ENCODE peak calls at places on chromosome 1, in ten cellular contexts. P is glutamatergic neuron, G is HFF-Myc, V is nephron progenitor cell, D is WERI-Rb-1, E is pancreas, Y is heart right ventricle, M is HFFc6, C is left lung, W is brain microvascular endothelial cell. U is an unnamed sample.
A peak's percentile ranks its signal among the peaks of the same experiment; 100 is the strongest.

GRCh38 chr1:66300986-66301451 is 232.9 kb upstream of the SGIP1 start:
- DNase-seq in Y (no peak), C (no peak), V (no peak), W (peak; percentile 36), E (no peak), M (no peak), G (no peak), P (no peak), D (no peak), U (no peak)

GRCh38 chr1:2112280-2112701 is 62.1 kb downstream of the PRKCZ start:
- DNase-seq in Y (peak; percentile 8), C (no peak), V (no peak), M (no peak), E (no peak), P (no peak), D (no peak), W (no peak), G (no peak), U (no peak)

GRCh38 chr1:235296729-235297128 is 31.2 kb downstream of the ARID4B start:
- DNase-seq in D (no peak), Y (no peak), C (no peak), M (no peak), P (no peak), V (no peak), G (no peak), W (no peak), E (no peak), U (no peak)

GRCh38 chr1:154867841-154868610 is 2.1 kb downstream of the KCNN3 start:
- DNase-seq in Y (no peak), C (no peak), G (no peak), P (no peak), E (no peak), M (no peak), W (no peak), V (no peak), D (peak; percentile 62), U (no peak)

GRCh38 chr1:54489627-54490240 is 58.3 kb upstream of the ACOT11 start:
- DNase-seq in M (no peak), W (no peak), D (no peak), C (no peak), E (no peak), Y (no peak), V (no peak), G (no peak), P (no peak), U (no peak)

GRCh38 chr1:112439592-112439991 is 43.6 kb downstream of the CTTNBP2NL start:
- DNase-seq in W (no peak), D (no peak), G (no peak), V (no peak), Y (no peak), M (no peak), C (no peak), P (no peak), E (no peak), U (no peak)

GRCh38 chr1:101298663-101299062 is 61.8 kb downstream of the S1PR1 start:
- DNase-seq in D (no peak), W (no peak), P (no peak), G (no peak), E (no peak), Y (no peak), M (no peak), C (no peak), V (no peak), U (no peak)

GRCh38 chr1:160855181-160855981 is 7.3 kb downstream of the CD244 start:
- DNase-seq in Y (no peak), C (no peak), V (no peak), E (no peak), W (no peak), P (no peak), M (no peak), G (no peak), D (no peak), U (no peak)

GRCh38 chr1:201354901-201355295 is 22.6 kb downstream of the TNNT2 start:
- DNase-seq in M (no peak), V (no peak), E (no peak), C (no peak), W (no peak), D (no peak), G (no peak), Y (no peak), P (peak; percentile 8), U (no peak)

GRCh38 chr1:53062731-53063591 is 948 bp downstream of the PODN start:
- DNase-seq in Y (peak; percentile 26), P (peak; percentile 34), W (no peak), M (no peak), E (no peak), D (no peak), V (peak; percentile 42), C (no peak), G (no peak), U (peak; percentile 62)

GRCh38 chr1:178739285-178740045 is 14.4 kb downstream of the RALGPS2 start:
- DNase-seq in P (no peak), W (no peak), C (no peak), D (no peak), E (no peak), M (peak; percentile 22), Y (no peak), V (no peak), G (peak; percentile 45), U (no peak)

GRCh38 chr1:153546371-153546770 is 765 bp upstream of the S100A4 start:
- DNase-seq in C (no peak), E (no peak), V (no peak), M (no peak), Y (no peak), G (no peak), D (no peak), P (no peak), W (no peak), U (no peak)

DNA sequence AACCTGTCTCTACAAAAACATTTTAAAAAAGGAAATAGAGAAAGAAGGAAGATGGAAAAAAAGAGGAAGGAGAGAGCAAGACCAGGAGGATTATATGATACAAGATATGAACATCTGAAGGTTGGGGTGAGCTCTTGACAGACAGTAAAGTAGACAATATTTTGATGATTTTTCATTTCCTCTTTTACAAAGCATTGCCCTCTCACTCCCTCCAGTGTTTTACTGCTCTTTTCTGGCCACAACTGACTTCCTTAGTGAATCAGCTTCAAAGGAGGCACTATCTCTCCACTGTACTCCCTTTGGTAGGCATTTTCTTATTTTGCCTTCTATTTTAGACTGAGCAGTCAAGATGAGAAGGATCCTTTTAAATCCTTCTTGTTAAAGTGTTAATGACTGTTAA is 296.7 kb downstream of the KCTD3 start:
- DNase-seq in M (no peak), C (no peak), G (no peak), P (no peak), E (no peak), V (no peak), W (no peak), D (no peak), Y (no peak), U (no peak)
- TF ChIP-seq CTCF in M (no peak), C (no peak), G (no peak), P (no peak), E (no peak), V (no peak), W (no peak), D (no peak), Y (no peak), U (no peak)

DNA sequence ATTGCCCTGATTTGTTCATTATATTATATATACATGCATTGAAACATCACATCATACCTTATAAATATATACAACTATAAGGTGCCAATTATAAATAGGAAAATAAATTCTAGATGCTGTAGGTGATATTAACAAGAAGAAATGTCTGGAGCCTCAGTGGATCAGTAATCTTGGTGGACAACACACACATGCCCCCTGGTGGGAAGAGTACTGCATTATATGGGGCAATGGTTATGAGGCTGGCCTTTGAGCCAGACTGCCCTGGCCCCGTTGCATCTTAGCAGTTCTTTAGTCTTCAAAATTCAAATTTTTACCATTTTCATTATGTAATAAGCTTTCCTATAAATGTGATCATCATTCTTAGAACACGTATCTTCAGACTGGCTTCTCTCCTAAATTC is 335.0 kb upstream of the GREM2 start:
- DNase-seq in P (peak; percentile 20), G (peak; percentile 30), W (peak; percentile 47), M (peak; percentile 48), V (peak; percentile 28), C (no peak), Y (no peak), D (peak; percentile 74), E (no peak), U (no peak)
- TF ChIP-seq CTCF in P (peak; percentile 63), G (peak; percentile 67), W (peak; percentile 75), M (peak; percentile 88), V (peak; percentile 52), C (peak; percentile 18), Y (peak; percentile 42), D (peak; percentile 77), E (no peak), U (peak; percentile 70)

GRCh38 chr1:169601096-169601881 is 15.0 kb upstream of the F5 start:
- DNase-seq in Y (no peak), G (no peak), W (no peak), M (peak; percentile 30), E (no peak), C (no peak), D (peak; percentile 5), P (no peak), V (no peak), U (no peak)
- TF ChIP-seq CTCF in Y (peak; percentile 59), G (peak; percentile 14), W (peak; percentile 30), M (peak; percentile 67), E (peak; percentile 14), C (peak; percentile 58), D (no peak), P (no peak), V (no peak), U (peak; percentile 64)

GRCh38 chr1:30085814-30086770 is 637.3 kb downstream of the MATN1 start:
- DNase-seq in G (no peak), V (peak; percentile 97), C (peak; percentile 44), Y (peak; percentile 68), E (peak; percentile 11), D (peak; percentile 84), M (no peak), P (peak; percentile 94), W (peak; percentile 26), U (peak; percentile 88)
- TF ChIP-seq CTCF in G (peak; percentile 73), V (peak; percentile 67), C (peak; percentile 36), Y (peak; percentile 74), E (peak; percentile 37), D (peak; percentile 72), M (peak; percentile 90), P (peak; percentile 86), W (peak; percentile 59), U (peak; percentile 87)

GRCh38 chr1:4173731-4174130 is 273.7 kb upstream of the C1orf174 start:
- DNase-seq in W (no peak), E (no peak), D (no peak), Y (no peak), V (no peak), M (no peak), G (no peak), P (no peak), C (no peak), U (peak; percentile 40)

GRCh38 chr1:4174291-4175200 is 274.5 kb upstream of the C1orf174 start:
- DNase-seq in V (no peak), D (no peak), C (no peak), P (no peak), G (no peak), Y (no peak), M (no peak), E (no peak), W (no peak), U (peak; percentile 56)

GRCh38 chr1:4170953-4171352 is 270.9 kb upstream of the C1orf174 start:
- DNase-seq in Y (no peak), E (no peak), V (no peak), M (no peak), P (no peak), W (no peak), C (no peak), D (no peak), G (no peak), U (no peak)

GRCh38 chr1:4171480-4172450 is 271.7 kb upstream of the C1orf174 start:
- DNase-seq in C (no peak), Y (no peak), M (no peak), W (no peak), E (no peak), P (no peak), V (no peak), D (no peak), G (no peak), U (peak; percentile 64)

GRCh38 chr1:4172659-4173599 is 272.9 kb upstream of the C1orf174 start:
- DNase-seq in Y (no peak), C (no peak), D (peak; percentile 76), V (no peak), G (no peak), M (no peak), P (no peak), W (no peak), E (no peak), U (peak; percentile 61)
- TF ChIP-seq CTCF in Y (no peak), C (no peak), D (peak; percentile 79), V (no peak), G (no peak), M (no peak), P (no peak), W (no peak), E (no peak), U (peak; percentile 44)